ENCODE peak calls at places on chromosome 6, in eight cellular contexts. B, U, V, O, C, Y, K and Q are unnamed samples.

GRCh38 chr6:53547166-53547814 is 2.4 kb upstream of the GCLC start:
- DNase-seq in B (peak; percentile 40), U (no peak), V (no peak), O (no peak), C (no peak), Y (no peak), K (no peak), Q (no peak)

GRCh38 chr6:33882154-33882553 is 78.4 kb upstream of the MLN start:
- DNase-seq in B (no peak), U (no peak), V (no peak), O (no peak), C (no peak), Y (no peak), K (no peak), Q (no peak)

GRCh38 chr6:37625591-37626374 is 71.9 kb downstream of the MDGA1 start:
- DNase-seq in B (peak; percentile 2), U (no peak), V (no peak), O (no peak), C (no peak), Y (no peak), K (no peak), Q (no peak)

GRCh38 chr6:1044040-1044836 is 267.7 kb upstream of the FOXQ1 start:
- DNase-seq in B (no peak), U (no peak), V (no peak), O (no peak), C (no peak), Y (no peak), K (no peak), Q (no peak)

GRCh38 chr6:25250878-25251277 is 28.3 kb upstream of the CARMIL1 start:
- DNase-seq in B (no peak), U (peak; percentile 36), V (no peak), O (no peak), C (peak; percentile 46), Y (no peak), K (peak; percentile 28), Q (no peak)

GRCh38 chr6:24574809-24575208 is 71.2 kb downstream of the KIAA0319 start:
- DNase-seq in B (no peak), U (peak; percentile 42), V (no peak), O (no peak), C (no peak), Y (no peak), K (no peak), Q (no peak)

GRCh38 chr6:20868397-20869185 is 334.3 kb downstream of the CDKAL1 start:
- DNase-seq in B (peak; percentile 75), U (no peak), V (no peak), O (no peak), C (no peak), Y (no peak), K (no peak), Q (no peak)

GRCh38 chr6:157632821-157633220 is 190.2 kb upstream of the SNX9 start:
- DNase-seq in B (no peak), U (no peak), V (no peak), O (no peak), C (no peak), Y (no peak), K (no peak), Q (no peak)

GRCh38 chr6:13725570-13725969 is 13.9 kb upstream of the RANBP9 start:
- DNase-seq in B (no peak), U (no peak), V (peak; percentile 68), O (no peak), C (peak; percentile 66), Y (peak; percentile 36), K (peak; percentile 41), Q (no peak)

GRCh38 chr6:21914121-21914973 is 320.8 kb downstream of the SOX4 start:
- DNase-seq in B (no peak), U (peak; percentile 11), V (peak; percentile 86), O (no peak), C (peak; percentile 59), Y (no peak), K (peak; percentile 18), Q (no peak)

GRCh38 chr6:168342626-168343025 is 23.0 kb upstream of the DACT2 start:
- DNase-seq in B (no peak), U (no peak), V (peak; percentile 85), O (no peak), C (no peak), Y (no peak), K (no peak), Q (no peak)

GRCh38 chr6:3748208-3748701 is 3.3 kb downstream of the PXDC1 start:
- DNase-seq in B (no peak), U (peak; percentile 77), V (peak; percentile 64), O (no peak), C (peak; percentile 56), Y (no peak), K (peak; percentile 37), Q (no peak)

GRCh38 chr6:30684386-30685156 is 1.9 kb downstream of the PPP1R18 start:
- DNase-seq in B (no peak), U (peak; percentile 59), V (peak; percentile 62), O (no peak), C (peak; percentile 83), Y (peak; percentile 44), K (peak; percentile 69), Q (no peak)

GRCh38 chr6:30060634-30060981 is 457 bp upstream of the POLR1H start:
- DNase-seq in B (peak; percentile 31), U (peak; percentile 23), V (no peak), O (no peak), C (peak; percentile 49), Y (no peak), K (no peak), Q (no peak)

GRCh38 chr6:41970436-41970846 is 28.8 kb upstream of the CCND3 start:
- DNase-seq in B (no peak), U (no peak), V (no peak), O (no peak), C (peak; percentile 80), Y (no peak), K (peak; percentile 51), Q (no peak)

GRCh38 chr6:31836036-31836675 is 8.6 kb downstream of the HSPA1B start:
- DNase-seq in B (peak; percentile 22), U (no peak), V (no peak), O (no peak), C (no peak), Y (no peak), K (no peak), Q (no peak)

GRCh38 chr6:38603966-38604365 is 35.8 kb downstream of the BTBD9 start:
- DNase-seq in B (no peak), U (no peak), V (no peak), O (no peak), C (no peak), Y (no peak), K (no peak), Q (no peak)

GRCh38 chr6:46687619-46688097 is at the start of gene TDRD6:
- DNase-seq in B (no peak), U (no peak), V (no peak), O (no peak), C (no peak), Y (no peak), K (no peak), Q (no peak)